ENCODE peak calls at places on chromosomes 12 and 14, in ten cellular contexts. D, K, X, L, T, F, M, R, E and N are unnamed samples.

GRCh38 chr14:36915089-36915488 is 253.4 kb downstream of the PAX9 start:
- DNase-seq in D (no peak), K (no peak), X (no peak), L (no peak), T (no peak), F (no peak), M (no peak), R (no peak), E (no peak), N (no peak)

GRCh38 chr12:106058256-106059182 is 80.2 kb downstream of the NUAK1 start:
- DNase-seq in D (no peak), K (no peak), X (no peak), L (no peak), T (no peak), F (no peak), M (no peak), R (no peak), E (no peak), N (no peak)

GRCh38 chr12:123442774-123443173 is 6.3 kb upstream of the RILPL2 start:
- DNase-seq in D (no peak), K (no peak), X (no peak), L (no peak), T (no peak), F (no peak), M (no peak), R (no peak), E (no peak), N (no peak)

GRCh38 chr12:57517187-57517586 is 3.1 kb downstream of the DDIT3 start:
- DNase-seq in D (no peak), K (no peak), X (no peak), L (no peak), T (no peak), F (no peak), M (no peak), R (no peak), E (no peak), N (no peak)

GRCh38 chr14:52918486-52918885 is 32.4 kb downstream of the FERMT2 start:
- DNase-seq in D (no peak), K (no peak), X (peak; percentile 12), L (no peak), T (no peak), F (no peak), M (no peak), R (no peak), E (no peak), N (no peak)

GRCh38 chr12:48447755-48448154 is 24.6 kb upstream of the ANP32D start:
- DNase-seq in D (no peak), K (no peak), X (no peak), L (no peak), T (no peak), F (no peak), M (no peak), R (no peak), E (no peak), N (no peak)

GRCh38 chr12:16606201-16606849 is 363 bp upstream of the LMO3 start:
- DNase-seq in D (no peak), K (peak; percentile 25), X (peak; percentile 5), L (no peak), T (no peak), F (peak; percentile 39), M (peak; percentile 27), R (no peak), E (peak; percentile 86), N (no peak)

GRCh38 chr14:62885451-62885850 is 159.8 kb downstream of the KCNH5 start:
- DNase-seq in D (no peak), K (no peak), X (no peak), L (no peak), T (no peak), F (no peak), M (no peak), R (no peak), E (no peak), N (no peak)

GRCh38 chr12:9745191-9745590 is 12.3 kb upstream of the CLECL1 start:
- DNase-seq in D (no peak), K (no peak), X (no peak), L (no peak), T (no peak), F (no peak), M (no peak), R (no peak), E (no peak), N (no peak)

GRCh38 chr14:93081875-93082570 is 33.7 kb downstream of the ITPK1 start:
- DNase-seq in D (no peak), K (no peak), X (peak; percentile 60), L (no peak), T (no peak), F (no peak), M (no peak), R (no peak), E (no peak), N (peak; percentile 75)

GRCh38 chr14:104096751-104097700 is 11.5 kb downstream of the ASPG start:
- DNase-seq in D (no peak), K (no peak), X (no peak), L (no peak), T (no peak), F (no peak), M (peak; percentile 17), R (no peak), E (no peak), N (peak; percentile 43)

GRCh38 chr14:68784995-68785816 is 7.7 kb downstream of the ZFP36L1 start:
- DNase-seq in D (peak; percentile 76), K (peak; percentile 47), X (no peak), L (peak; percentile 23), T (peak; percentile 27), F (no peak), M (peak; percentile 44), R (no peak), E (peak; percentile 87), N (peak; percentile 49)

GRCh38 chr14:23639891-23640523 is 3.8 kb downstream of the DHRS2 start:
- DNase-seq in D (no peak), K (no peak), X (no peak), L (no peak), T (no peak), F (no peak), M (no peak), R (no peak), E (peak; percentile 43), N (no peak)
- TF ChIP-seq POLR2A in D (no peak), K (no peak), X (no peak), L (no peak), T (no peak), F (no peak), M (no peak), R (no peak), E (no peak), N (no peak)

GRCh38 chr12:109599087-109599486 is 25.5 kb downstream of the MVK start:
- DNase-seq in D (no peak), K (no peak), X (no peak), L (no peak), T (no peak), F (no peak), M (no peak), R (no peak), E (no peak), N (no peak)

GRCh38 chr12:109598428-109598854 is 24.8 kb downstream of the MVK start:
- DNase-seq in D (no peak), K (no peak), X (no peak), L (no peak), T (no peak), F (no peak), M (no peak), R (no peak), E (no peak), N (no peak)

GRCh38 chr12:109597414-109597794 is 23.8 kb downstream of the MVK start:
- DNase-seq in D (no peak), K (no peak), X (no peak), L (no peak), T (no peak), F (no peak), M (no peak), R (no peak), E (no peak), N (no peak)

GRCh38 chr12:109596418-109597244 is 23.0 kb downstream of the MVK start:
- DNase-seq in D (no peak), K (no peak), X (no peak), L (no peak), T (no peak), F (no peak), M (no peak), R (peak; percentile 8), E (no peak), N (no peak)

GRCh38 chr12:109597795-109598427 is 24.3 kb downstream of the MVK start:
- DNase-seq in D (peak; percentile 95), K (peak; percentile 90), X (peak; percentile 88), L (peak; percentile 83), T (peak; percentile 86), F (peak; percentile 86), M (peak; percentile 90), R (peak; percentile 85), E (peak; percentile 97), N (peak; percentile 64)
- TF ChIP-seq POLR2A in D (no peak), K (no peak), X (no peak), L (no peak), T (no peak), F (no peak), M (no peak), R (peak; percentile 52), E (no peak), N (no peak)

DNA sequence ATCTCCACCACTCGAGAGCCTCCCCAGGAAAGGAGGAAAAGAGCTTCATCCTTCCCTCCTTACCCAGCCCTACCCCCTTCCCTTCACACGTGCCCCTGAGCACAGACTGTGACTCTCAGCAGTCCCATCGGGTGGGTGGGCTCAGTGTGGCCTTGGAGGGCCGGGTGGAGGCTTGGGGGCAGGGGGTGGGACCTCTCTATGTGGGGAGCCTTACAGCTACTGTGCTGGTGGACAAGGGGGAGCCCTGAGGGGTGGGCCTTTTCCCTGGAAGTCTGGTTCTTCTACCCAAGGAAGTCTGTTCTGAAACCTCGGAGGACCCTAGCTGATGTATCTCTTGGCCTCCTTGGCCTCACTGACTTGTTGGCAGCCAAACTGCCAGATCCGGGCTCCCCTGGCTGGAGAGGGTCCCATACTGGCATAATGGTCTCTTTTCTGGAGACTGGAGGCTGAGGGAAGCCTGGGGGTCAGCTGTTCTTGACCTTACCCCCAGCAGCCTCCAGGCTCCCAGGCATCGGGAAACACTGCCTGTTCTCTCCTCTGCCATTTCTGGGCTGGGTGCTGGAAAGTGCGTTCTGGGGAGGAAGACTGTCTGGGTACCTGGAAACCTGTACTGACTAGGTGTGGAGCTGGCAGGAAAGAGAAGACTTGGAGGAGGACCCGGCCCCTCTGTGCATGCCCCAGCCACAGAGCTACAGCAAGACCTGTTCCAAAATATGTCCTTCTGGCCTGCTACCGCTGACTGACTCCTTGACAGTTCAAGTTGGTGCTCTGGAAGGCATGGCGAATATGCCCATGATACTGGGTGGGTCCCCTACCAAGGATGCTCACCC is 7.6 kb downstream of the VASH1 start:
- DNase-seq in D (no peak), K (peak; percentile 9), X (no peak), L (peak; percentile 2), T (no peak), F (no peak), M (no peak), R (no peak), E (no peak), N (peak; percentile 2)
- TF ChIP-seq POLR2A in D (no peak), K (no peak), X (no peak), L (no peak), T (no peak), F (no peak), M (no peak), R (no peak), E (no peak), N (no peak)

DNA sequence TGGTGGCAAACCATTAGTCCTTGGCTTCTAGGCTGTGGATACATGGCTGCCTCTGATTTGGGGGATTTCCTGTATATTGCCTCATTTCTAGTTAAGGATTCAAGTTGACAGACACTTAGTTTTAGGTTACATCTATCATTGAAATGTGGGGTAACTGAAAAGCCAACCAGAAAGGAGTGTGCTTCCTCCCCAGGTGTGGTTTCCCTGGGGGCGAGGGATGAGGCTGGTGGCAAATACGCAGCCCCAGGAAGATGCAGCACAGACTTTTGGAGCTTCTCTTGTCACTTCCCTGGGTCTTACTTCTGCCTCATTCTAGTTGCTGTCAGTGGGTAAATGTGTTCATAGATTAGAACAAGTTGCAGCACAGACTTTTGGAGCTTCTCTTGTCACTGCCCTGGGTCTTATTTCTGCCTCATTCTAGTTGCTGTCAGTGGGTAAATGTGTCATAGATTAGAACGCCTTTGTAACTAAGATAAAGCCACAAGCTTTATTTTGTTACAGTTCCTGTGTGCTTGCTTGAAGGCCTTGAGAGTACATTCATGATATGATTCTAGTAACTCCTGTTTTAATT is 85.1 kb downstream of the BORCS5 start:
- DNase-seq in D (no peak), K (no peak), X (no peak), L (no peak), T (no peak), F (no peak), M (no peak), R (peak; percentile 63), E (no peak), N (no peak)
- TF ChIP-seq POLR2A in D (no peak), K (no peak), X (no peak), L (no peak), T (no peak), F (no peak), M (no peak), R (no peak), E (no peak), N (no peak)